ENCODE peak calls at places on chromosome 7, in four cellular contexts. C is breast epithelium, E is amniotic stem cell, A is HFFc6. B is an unnamed sample.

GRCh38 chr7:154183482-154183881 is 131.3 kb downstream of the DPP6 start:
- DNase-seq in A (no peak), C (no peak), E (no peak), B (no peak)

GRCh38 chr7:129782257-129783096 is 170.3 kb downstream of the UBE2H start:
- DNase-seq in E (no peak), A (no peak), C (no peak), B (no peak)

GRCh38 chr7:49791089-49791741 is 17.8 kb downstream of the VWC2 start:
- DNase-seq in C (no peak), E (no peak), A (no peak), B (no peak)

GRCh38 chr7:105741993-105742392 is 134.4 kb downstream of the ATXN7L1 start:
- DNase-seq in C (no peak), A (no peak), E (no peak), B (no peak)

GRCh38 chr7:95155965-95156364 is 168.4 kb downstream of the PON1 start:
- DNase-seq in C (peak; percentile 62), E (no peak), A (no peak), B (no peak)

GRCh38 chr7:115694424-115694823 is 336.1 kb downstream of the TFEC start:
- DNase-seq in A (no peak), C (no peak), E (no peak), B (no peak)

GRCh38 chr7:14936530-14936929 is 34.0 kb upstream of the DGKB start:
- DNase-seq in E (no peak), C (no peak), A (no peak), B (no peak)

GRCh38 chr7:34133983-34134782 is 228.8 kb downstream of the BMPER start:
- DNase-seq in A (peak; percentile 73), E (peak; percentile 74), C (no peak), B (peak; percentile 61)

GRCh38 chr7:8068892-8069686 is 100.5 kb downstream of the GLCCI1 start:
- DNase-seq in E (no peak), C (no peak), A (no peak), B (no peak)

GRCh38 chr7:20035279-20035875 is 181.8 kb downstream of the MACC1 start:
- DNase-seq in C (no peak), E (no peak), A (no peak), B (no peak)

GRCh38 chr7:84105582-84105981 is 89.0 kb downstream of the SEMA3A start:
- DNase-seq in E (no peak), C (no peak), A (no peak), B (no peak)

GRCh38 chr7:44045226-44046014 is 918 bp downstream of the DBNL start:
- DNase-seq in C (no peak), E (no peak), A (no peak), B (no peak)

GRCh38 chr7:87759511-87759910 is 116.6 kb downstream of the SLC25A40 start:
- DNase-seq in C (no peak), E (no peak), A (no peak), B (no peak)

GRCh38 chr7:73707045-73707631 is 12.3 kb downstream of the STX1A start:
- DNase-seq in A (no peak), C (peak; percentile 87), E (no peak), B (no peak)

GRCh38 chr7:143380646-143381426 is at the start of gene ZYX:
- DNase-seq in E (peak; percentile 97), C (peak; percentile 95), A (peak; percentile 91), B (peak; percentile 91)

GRCh38 chr7:31883761-31884164 is 186.4 kb downstream of the PDE1C start:
- DNase-seq in A (no peak), E (no peak), C (no peak), B (no peak)

GRCh38 chr7:39952791-39953190 is 2.7 kb downstream of the CDK13 start:
- DNase-seq in E (no peak), C (no peak), A (no peak), B (no peak)

GRCh38 chr7:23403970-23404369 is 66.3 kb downstream of the IGF2BP3 start:
- DNase-seq in E (no peak), A (no peak), C (no peak), B (no peak)

GRCh38 chr7:4450483-4450882 is 231.6 kb upstream of the FOXK1 start:
- DNase-seq in C (no peak), A (no peak), E (no peak), B (no peak)

B was measured in tibial nerve.